ENCODE peak calls at places on chromosomes 2 and 18, in four cellular contexts. N is fibroblast of mammary gland, B is left ventricle myocardium inferior, T is lower lobe of right lung. V is an unnamed sample.

GRCh38 chr2:123040506-123040905 is 984.6 kb upstream of the CNTNAP5 start:
- DNase-seq in N (no peak), B (no peak), T (no peak), V (no peak)

GRCh38 chr2:99660616-99661416 is 171.0 kb upstream of the REV1 start:
- DNase-seq in N (no peak), B (no peak), T (no peak), V (no peak)

GRCh38 chr2:185738679-185739472 is at the start of gene FSIP2:
- DNase-seq in N (peak; percentile 64), B (peak; percentile 30), T (peak; percentile 54), V (peak; percentile 40)

GRCh38 chr2:134446431-134447091 is 192.7 kb downstream of the MGAT5 start:
- DNase-seq in N (peak; percentile 45), B (no peak), T (no peak), V (peak; percentile 25)

GRCh38 chr2:237064203-237065061 is 21.3 kb upstream of the COPS8 start:
- DNase-seq in N (no peak), B (no peak), T (no peak), V (no peak)

GRCh38 chr18:53796042-53796729 is 428.3 kb downstream of the MBD2 start:
- DNase-seq in N (peak; percentile 97), B (no peak), T (no peak), V (peak; percentile 87)

GRCh38 chr18:76874643-76875389 is 52.5 kb downstream of the ZNF236 start:
- DNase-seq in N (no peak), B (no peak), T (no peak), V (no peak)

GRCh38 chr18:79507076-79507545 is 111.4 kb downstream of the NFATC1 start:
- DNase-seq in N (peak; percentile 46), B (peak; percentile 86), T (peak; percentile 64), V (no peak)

GRCh38 chr2:222875482-222875881 is 14.6 kb downstream of the ACSL3 start:
- DNase-seq in N (no peak), B (no peak), T (no peak), V (no peak)

GRCh38 chr2:197804758-197805597 is 585 bp downstream of the PLCL1 start:
- DNase-seq in N (no peak), B (peak; percentile 22), T (peak; percentile 56), V (no peak)

GRCh38 chr2:17879913-17880274 is 1.4 kb downstream of the KCNS3 start:
- DNase-seq in N (no peak), B (no peak), T (no peak), V (no peak)
- H3K4me3 ChIP-seq in N (no peak overlapping the region), B (peak overlapping the region; percentile 79), T (peak overlapping the region; percentile 83), V (no peak overlapping the region)

GRCh38 chr2:148813603-148814065 is 61.4 kb upstream of the KIF5C start:
- DNase-seq in N (no peak), B (no peak), T (no peak), V (no peak)

GRCh38 chr2:148816176-148816575 is 58.9 kb upstream of the KIF5C start:
- DNase-seq in N (no peak), B (no peak), T (no peak), V (no peak)

GRCh38 chr2:148817210-148817708 is 57.8 kb upstream of the KIF5C start:
- DNase-seq in N (peak; percentile 50), B (no peak), T (no peak), V (peak; percentile 47)

GRCh38 chr2:148814143-148814852 is 60.7 kb upstream of the KIF5C start:
- DNase-seq in N (peak; percentile 63), B (no peak), T (no peak), V (peak; percentile 21)

GRCh38 chr2:148814853-148815419 is 60.1 kb upstream of the KIF5C start:
- DNase-seq in N (peak; percentile 63), B (no peak), T (no peak), V (no peak)
- H3K4me3 ChIP-seq in N (no peak overlapping the region), B (peak overlapping the region; percentile 19), T (no peak overlapping the region), V (no peak overlapping the region)

GRCh38 chr18:48577478-48578190 is 38.8 kb downstream of the CTIF start:
- DNase-seq in N (no peak), B (no peak), T (no peak), V (no peak)

GRCh38 chr18:48574667-48575300 is 36.0 kb downstream of the CTIF start:
- DNase-seq in N (no peak), B (no peak), T (no peak), V (no peak)

GRCh38 chr18:48575301-48575657 is 36.4 kb downstream of the CTIF start:
- DNase-seq in N (no peak), B (no peak), T (no peak), V (no peak)

GRCh38 chr18:48576454-48576766 is 37.6 kb downstream of the CTIF start:
- DNase-seq in N (no peak), B (no peak), T (no peak), V (no peak)

DNA sequence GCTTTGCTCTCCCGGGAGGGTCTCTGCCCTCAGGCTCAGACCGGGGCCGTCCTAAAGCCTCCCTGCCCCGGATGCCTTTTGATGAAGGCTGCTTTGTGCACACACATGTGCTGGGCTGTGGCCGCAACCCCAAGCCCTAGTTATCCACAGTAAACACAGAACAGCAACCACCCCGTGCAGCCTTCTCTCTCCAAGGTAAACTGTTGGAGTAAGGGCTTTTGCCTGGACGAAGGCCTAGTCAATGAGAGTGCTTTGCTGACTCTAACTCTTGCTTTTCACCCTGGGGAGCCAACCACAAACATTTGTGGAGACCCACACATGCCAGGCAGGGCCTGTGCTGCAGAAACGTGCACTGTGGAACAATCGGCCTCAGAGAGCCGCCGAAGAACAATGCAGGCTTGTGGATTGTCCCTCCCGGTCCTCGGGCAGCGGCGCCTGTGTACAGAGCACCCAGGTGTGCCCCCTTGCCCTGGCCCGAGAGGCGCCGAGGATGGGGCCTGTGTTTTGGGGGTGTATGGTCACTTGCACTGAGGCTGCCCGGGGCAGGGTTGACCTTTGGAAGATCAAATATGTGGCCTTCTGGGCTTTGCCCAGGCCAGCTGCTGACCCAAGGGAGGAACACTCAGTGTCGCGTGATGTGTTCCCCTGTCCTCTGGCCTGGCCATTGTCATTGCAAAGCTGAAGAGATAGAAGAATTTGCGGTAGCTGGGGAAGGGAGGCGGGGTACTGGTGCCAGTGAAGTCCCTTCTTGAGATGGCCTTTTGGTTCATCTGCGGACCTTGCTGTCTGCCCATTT is 37.0 kb downstream of the CTIF start:
- DNase-seq in N (no peak), B (no peak), T (no peak), V (no peak)
- H3K4me3 ChIP-seq in N (no peak overlapping the region), B (no peak overlapping the region), T (no peak overlapping the region), V (no peak overlapping the region)

GRCh38 chr2:8680931-8681760 is 710 bp upstream of the ID2 start:
- DNase-seq in N (peak; percentile 86), B (peak; percentile 53), T (peak; percentile 89), V (peak; percentile 65)

GRCh38 chr2:8681786-8682692 is at the start of gene ID2:
- DNase-seq in N (peak; percentile 96), B (peak; percentile 100), T (peak; percentile 100), V (peak; percentile 94)

GRCh38 chr2:8678731-8679566 is 2.9 kb upstream of the ID2 start:
- DNase-seq in N (peak; percentile 89), B (peak; percentile 96), T (peak; percentile 97), V (peak; percentile 72)

GRCh38 chr2:8679567-8679826 is 2.4 kb upstream of the ID2 start:
- DNase-seq in N (no peak), B (no peak), T (no peak), V (no peak)

GRCh38 chr2:8679827-8680731 is 1.8 kb upstream of the ID2 start:
- DNase-seq in N (peak; percentile 70), B (peak; percentile 42), T (peak; percentile 75), V (no peak)
- H3K4me3 ChIP-seq in N (peak overlapping the region; percentile 44), B (peak overlapping the region; percentile 81), T (peak overlapping the region; percentile 71), V (peak overlapping the region; percentile 55)

GRCh38 chr2:234429265-234429664 is 67.6 kb downstream of the ARL4C start:
- DNase-seq in N (no peak), B (no peak), T (no peak), V (no peak)

GRCh38 chr2:234423884-234424283 is 73.0 kb downstream of the ARL4C start:
- DNase-seq in N (no peak), B (no peak), T (no peak), V (no peak)

GRCh38 chr2:234425923-234426603 is 70.8 kb downstream of the ARL4C start:
- DNase-seq in N (no peak), B (no peak), T (peak; percentile 55), V (no peak)

GRCh38 chr2:234426616-234427015 is 70.3 kb downstream of the ARL4C start:
- DNase-seq in N (no peak), B (no peak), T (no peak), V (no peak)

GRCh38 chr2:234427081-234428058 is 69.5 kb downstream of the ARL4C start:
- DNase-seq in N (no peak), B (no peak), T (no peak), V (no peak)
- H3K4me3 ChIP-seq in N (no peak overlapping the region), B (no peak overlapping the region), T (no peak overlapping the region), V (no peak overlapping the region)

DNA sequence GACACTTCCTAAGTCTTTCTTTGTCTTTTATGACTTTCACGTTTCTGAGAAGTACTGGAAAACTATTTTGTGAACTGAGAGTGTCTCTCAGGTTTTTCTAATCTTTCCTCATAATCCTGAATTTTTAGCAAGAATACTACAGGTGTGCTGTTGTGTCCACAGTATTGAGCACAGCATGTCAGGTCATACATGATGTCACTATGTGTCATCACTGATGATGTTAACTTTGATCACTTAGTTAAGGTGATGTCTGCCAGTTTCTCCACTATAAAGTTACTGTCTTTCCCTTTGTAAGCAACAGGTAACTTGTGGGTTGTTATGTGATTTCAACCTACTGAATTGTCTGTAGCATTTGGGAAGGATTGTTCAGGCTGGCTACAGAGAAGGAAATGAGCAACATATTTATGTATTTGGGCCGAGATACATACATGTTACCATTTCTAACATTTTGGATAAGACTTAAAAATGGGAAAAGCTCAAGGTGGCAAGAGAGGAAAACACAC is 11.1 kb downstream of the MATN3 start:
- DNase-seq in N (no peak), B (no peak), T (no peak), V (no peak)
- H3K4me3 ChIP-seq in N (no peak overlapping the region), B (no peak overlapping the region), T (no peak overlapping the region), V (no peak overlapping the region)

GRCh38 chr18:28147674-28148171 is 29.2 kb downstream of the CDH2 start:
- DNase-seq in N (peak; percentile 68), B (no peak), T (no peak), V (peak; percentile 69)
- H3K4me3 ChIP-seq in N (no peak overlapping the region), B (peak overlapping the region; percentile 3), T (no peak overlapping the region), V (no peak overlapping the region)

DNA sequence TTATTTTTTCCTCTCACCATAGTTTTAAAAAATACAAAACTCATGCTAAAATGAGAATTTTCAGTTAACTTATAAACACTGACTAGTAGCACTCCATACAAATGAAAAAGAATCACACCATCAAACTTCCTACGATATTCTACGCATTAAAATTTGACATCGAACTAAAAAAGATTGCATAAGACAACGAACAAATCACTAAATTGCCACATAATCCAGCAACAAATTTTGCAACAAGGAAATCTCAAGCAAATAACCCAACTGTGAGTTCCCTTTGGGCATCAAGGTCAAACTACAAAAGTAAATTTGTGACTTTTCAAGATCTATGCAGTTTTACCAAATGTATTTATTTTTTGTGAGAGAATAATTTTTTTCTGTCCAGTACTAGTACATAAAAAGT is 1.5 kb downstream of the MAP3K2 start:
- DNase-seq in N (peak; percentile 50), B (no peak), T (no peak), V (no peak)
- H3K4me3 ChIP-seq in N (peak overlapping the region; percentile 71), B (peak overlapping the region; percentile 98), T (peak overlapping the region; percentile 85), V (peak overlapping the region; percentile 86)